ENCODE peak calls at places on chromosomes 13 and 19, in five cellular contexts. N is HCT116, L is body of pancreas, G is A549, H is K562. X is an unnamed sample. For H3K4me1, the result is how much of the 10 kb centered on the place peaks cover.

GRCh38 chr13:45219938-45220375 is 19.1 kb upstream of the KCTD4 start:
- ATAC-seq in N (peak), L (peak), G (peak), H (no peak), X (no peak)

GRCh38 chr13:102814025-102814607 is 15.2 kb downstream of the BIVM start:
- ATAC-seq in N (no peak), L (no peak), G (no peak), H (no peak), X (no peak)

GRCh38 chr19:13171146-13171545 is 20.9 kb downstream of the IER2 start:
- ATAC-seq in N (no peak), L (no peak), G (no peak), H (no peak), X (no peak)

GRCh38 chr13:24679686-24680085 is 522 bp upstream of the ATP12A start:
- ATAC-seq in N (no peak), L (no peak), G (no peak), H (no peak), X (no peak)

GRCh38 chr13:91157273-91158014 is 190.0 kb upstream of the MIR17HG start:
- ATAC-seq in N (no peak), L (no peak), G (no peak), H (no peak), X (no peak)

GRCh38 chr13:99307648-99308339 is 595 bp upstream of the GPR183 start:
- ATAC-seq in N (peak), L (peak), G (peak), H (peak), X (no peak)

GRCh38 chr13:112770504-112770903 is 80.7 kb downstream of the ATP11A start:
- ATAC-seq in N (no peak), L (no peak), G (no peak), H (no peak), X (no peak)

GRCh38 chr13:38819053-38819452 is 132.2 kb downstream of the FREM2 start:
- ATAC-seq in N (no peak), L (no peak), G (no peak), H (no peak), X (no peak)

GRCh38 chr19:1304197-1304924 is 18.7 kb downstream of the EFNA2 start:
- ATAC-seq in N (peak), L (no peak), G (no peak), H (peak), X (no peak)

GRCh38 chr19:38796154-38796553 is 7.2 kb downstream of the LGALS7B start:
- ATAC-seq in N (no peak), L (no peak), G (no peak), H (no peak), X (no peak)

GRCh38 chr19:38793671-38794070 is 4.7 kb downstream of the LGALS7B start:
- ATAC-seq in N (no peak), L (no peak), G (no peak), H (no peak), X (no peak)

GRCh38 chr19:38793186-38793585 is 4.2 kb downstream of the LGALS7B start:
- ATAC-seq in N (no peak), L (no peak), G (no peak), H (no peak), X (no peak)

GRCh38 chr19:38795549-38795948 is 6.5 kb downstream of the LGALS7B start:
- ATAC-seq in N (no peak), L (no peak), G (no peak), H (no peak), X (no peak)

GRCh38 chr19:38792250-38793111 is 3.5 kb downstream of the LGALS7B start:
- ATAC-seq in N (no peak), L (peak), G (peak), H (no peak), X (no peak)
- TF ChIP-seq CTCF in N (no peak), L (no peak), G (no peak), H (no peak), X (no peak)

GRCh38 chr13:31224174-31224669 is 24.4 kb downstream of the B3GLCT start:
- ATAC-seq in N (no peak), L (no peak), G (no peak), H (no peak), X (no peak)

GRCh38 chr13:31223215-31223614 is 23.4 kb downstream of the B3GLCT start:
- ATAC-seq in N (no peak), L (no peak), G (no peak), H (no peak), X (no peak)

GRCh38 chr13:31225180-31225579 is 25.4 kb downstream of the B3GLCT start:
- ATAC-seq in N (no peak), L (no peak), G (no peak), H (no peak), X (no peak)

GRCh38 chr13:31223640-31224039 is 23.9 kb downstream of the B3GLCT start:
- ATAC-seq in N (no peak), L (no peak), G (no peak), H (no peak), X (no peak)

GRCh38 chr13:31221057-31221456 is 21.3 kb downstream of the B3GLCT start:
- ATAC-seq in N (no peak), L (no peak), G (no peak), H (no peak), X (no peak)
- TF ChIP-seq POLR2A in N (no peak), L (no peak), G (no peak), H (no peak), X (no peak)

GRCh38 chr19:45178262-45179062 is at the start of gene BLOC1S3:
- ATAC-seq in N (peak), L (peak), G (peak), H (peak), X (peak)

GRCh38 chr19:45179063-45179847 is 671 bp downstream of the BLOC1S3 start:
- ATAC-seq in N (peak), L (no peak), G (peak), H (peak), X (no peak)

GRCh38 chr19:45175663-45176345 is 2.2 kb downstream of the TRAPPC6A start:
- ATAC-seq in N (no peak), L (no peak), G (no peak), H (no peak), X (no peak)

GRCh38 chr19:45179848-45180370 is 1.3 kb downstream of the BLOC1S3 start:
- ATAC-seq in N (no peak), L (no peak), G (no peak), H (no peak), X (no peak)

GRCh38 chr19:45177817-45178261 is at the start of gene TRAPPC6A:
- ATAC-seq in N (peak), L (no peak), G (peak), H (peak), X (peak)
- H3K4me1 ChIP-seq in N (under half), L (under half), G (under half), H (under half), X (under half)

GRCh38 chr13:19601749-19602725 is 31.4 kb upstream of the MPHOSPH8 start:
- ATAC-seq in N (peak), L (peak), G (peak), H (peak), X (peak)
- TF ChIP-seq CTCF in N (peak), L (no peak), G (peak), H (no peak), X (no peak)

DNA sequence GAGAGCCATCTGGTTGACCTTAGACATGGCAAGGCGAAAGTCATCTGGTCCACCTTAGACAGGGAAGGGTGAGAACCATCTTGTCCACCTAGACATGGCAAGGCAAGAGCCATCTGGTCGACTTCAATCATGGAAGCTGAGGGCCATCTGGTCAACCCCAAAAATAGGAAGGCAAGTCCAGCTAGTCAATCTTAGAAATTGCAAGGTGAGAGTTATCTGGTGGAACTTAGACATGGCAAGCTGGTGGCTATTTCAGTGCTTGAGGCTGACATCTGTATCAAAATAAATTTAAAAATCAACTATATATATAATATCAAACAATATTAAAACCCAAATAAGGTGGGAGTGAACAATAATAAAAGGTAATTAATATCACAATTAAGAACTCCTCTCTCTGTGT is 83.9 kb downstream of the ZNF726 start:
- ATAC-seq in N (no peak), L (no peak), G (no peak), H (no peak), X (no peak)
- TF ChIP-seq POLR2A in N (no peak), L (no peak), G (peak), H (no peak), X (no peak)

DNA sequence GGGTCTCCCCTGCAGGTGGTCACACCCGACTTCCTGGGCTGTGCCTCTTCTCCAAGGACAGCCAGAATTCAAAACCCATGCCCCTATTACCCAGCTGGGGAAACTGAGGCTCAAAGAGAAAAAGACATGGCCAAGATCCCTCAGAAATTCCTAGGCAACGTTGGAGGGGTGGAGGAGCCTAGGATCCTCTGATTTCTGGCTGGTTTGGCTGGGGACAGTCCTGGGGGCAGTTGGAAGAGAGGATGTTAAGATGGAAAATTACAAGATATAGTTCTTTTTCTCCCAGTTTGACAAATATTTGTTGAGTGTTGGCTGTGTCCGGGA is 2.4 kb downstream of the VASP start:
- ATAC-seq in N (no peak), L (no peak), G (no peak), H (no peak), X (no peak)
- H3K4me1 ChIP-seq in N (half or more), L (under half), G (half or more), H (under half), X (under half)

GRCh38 chr19:18832331-18833140 is 777 bp downstream of the UPF1 start:
- ATAC-seq in N (peak), L (peak), G (peak), H (peak), X (peak)
- TF ChIP-seq CTCF in N (peak), L (no peak), G (no peak), H (peak), X (no peak)

DNA sequence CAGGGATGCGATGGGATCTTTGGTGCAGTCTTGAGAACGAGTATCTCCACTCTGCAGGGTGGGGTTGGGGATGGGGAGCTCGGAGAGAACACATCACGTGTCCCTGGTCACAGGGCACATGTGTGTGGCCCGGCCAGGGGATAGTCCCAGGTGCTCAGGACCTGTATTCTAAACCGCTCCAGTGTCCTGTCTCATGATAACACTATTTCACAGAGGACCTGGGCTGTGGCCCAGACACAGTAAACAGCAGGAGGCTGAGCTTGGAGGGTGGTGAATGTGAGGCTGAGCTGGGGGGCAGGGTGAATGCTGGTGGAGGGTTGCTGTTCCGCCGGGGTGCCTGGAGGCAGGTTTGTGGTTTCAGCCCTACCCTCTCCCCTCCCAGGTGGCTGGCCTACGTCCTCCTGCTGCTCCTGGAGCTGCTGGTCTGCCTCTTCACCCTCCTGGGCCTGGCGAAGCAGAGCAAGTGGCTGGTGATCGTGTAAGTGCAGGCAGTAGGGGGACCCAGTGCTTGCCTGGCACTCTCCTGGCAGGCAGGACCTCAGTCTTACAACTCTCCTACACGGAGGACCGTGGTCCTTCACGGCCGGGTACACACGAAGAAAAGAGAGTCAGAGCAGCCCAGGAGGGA is 11.1 kb downstream of the TTYH1 start:
- ATAC-seq in N (no peak), L (no peak), G (peak), H (no peak), X (no peak)
- TF ChIP-seq POLR2A in N (no peak), L (no peak), G (peak), H (no peak), X (no peak)

GRCh38 chr19:55637534-55637933 is 3.3 kb upstream of the ZNF580 start:
- ATAC-seq in N (no peak), L (no peak), G (no peak), H (no peak), X (no peak)

GRCh38 chr19:55635334-55635717 is 5.5 kb upstream of the ZNF580 start:
- ATAC-seq in N (no peak), L (no peak), G (no peak), H (no peak), X (no peak)

GRCh38 chr19:55635856-55636440 is 4.9 kb upstream of the ZNF580 start:
- ATAC-seq in N (no peak), L (no peak), G (no peak), H (no peak), X (no peak)

GRCh38 chr19:55638864-55639359 is 1.9 kb upstream of the ZNF580 start:
- ATAC-seq in N (peak), L (no peak), G (peak), H (peak), X (no peak)

DNA sequence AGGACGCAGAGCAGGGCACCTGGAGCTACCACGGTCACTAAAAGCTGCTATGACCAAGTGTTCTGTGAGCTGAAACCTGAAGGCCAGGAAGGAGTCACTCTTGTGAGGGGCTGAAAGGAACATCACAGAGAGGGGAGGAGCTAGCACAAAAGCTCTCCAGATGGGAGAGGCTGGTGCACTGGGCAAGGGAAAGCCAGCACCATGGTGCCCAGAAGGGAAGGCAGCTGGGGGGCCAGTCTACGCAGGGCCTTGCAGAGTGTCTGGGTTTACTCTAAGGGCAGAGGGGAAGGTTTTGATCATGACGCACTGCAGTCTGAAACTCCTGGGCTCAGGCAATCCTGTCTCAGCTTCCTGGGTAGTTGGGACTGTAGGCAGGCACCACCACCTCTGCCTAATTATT is 4.1 kb upstream of the ZNF580 start:
- ATAC-seq in N (no peak), L (no peak), G (no peak), H (no peak), X (no peak)
- H3K4me1 ChIP-seq in N (under half), L (half or more), G (under half), H (under half), X (under half)

X was measured in gastroesophageal sphincter.